ENCODE peak calls at places on chromosome 12, in five cellular contexts. X is stomach, V is vagina, P is H1, W is sigmoid colon. L is an unnamed sample.

GRCh38 chr12:50186667-50187066 is 19.5 kb upstream of the CERS5 start:
- DNase-seq in X (no peak), V (no peak), P (no peak), W (no peak), L (no peak)

GRCh38 chr12:94663702-94664101 is 13.3 kb upstream of the TMCC3 start:
- DNase-seq in X (no peak), V (no peak), P (no peak), W (no peak), L (no peak)

GRCh38 chr12:102885043-102885932 is 31.8 kb downstream of the PAH start:
- DNase-seq in X (no peak), V (no peak), P (no peak), W (no peak), L (no peak)

GRCh38 chr12:55720071-55720564 is at the start of gene RDH5:
- DNase-seq in X (peak), V (no peak), P (no peak), W (peak), L (no peak)

GRCh38 chr12:116247377-116247776 is 30.1 kb downstream of the MED13L start:
- DNase-seq in X (no peak), V (no peak), P (no peak), W (no peak), L (no peak)

GRCh38 chr12:53049582-53050318 is at the start of gene TNS2:
- DNase-seq in X (peak), V (peak), P (peak), W (peak), L (peak)

GRCh38 chr12:83945871-83946270 is 966.7 kb downstream of the SLC6A15 start:
- DNase-seq in X (no peak), V (no peak), P (no peak), W (no peak), L (no peak)

GRCh38 chr12:116881325-116881866 is at the start of gene HRK:
- DNase-seq in X (no peak), V (no peak), P (peak), W (no peak), L (peak)

GRCh38 chr12:93059288-93059687 is 130.2 kb upstream of the EEA1 start:
- DNase-seq in X (no peak), V (no peak), P (no peak), W (no peak), L (no peak)

GRCh38 chr12:63064080-63064479 is 86.9 kb downstream of the AVPR1A start:
- DNase-seq in X (no peak), V (no peak), P (no peak), W (no peak), L (no peak)

GRCh38 chr12:54017027-54017788 is 8.4 kb downstream of the HOXC8 start:
- DNase-seq in X (no peak), V (no peak), P (peak), W (no peak), L (no peak)

GRCh38 chr12:90280033-90280432 is 571.4 kb upstream of the ATP2B1 start:
- DNase-seq in X (no peak), V (no peak), P (no peak), W (no peak), L (no peak)

GRCh38 chr12:121858662-121859572 is at the start of gene HPD:
- DNase-seq in X (no peak), V (peak), P (no peak), W (peak), L (no peak)

GRCh38 chr12:77953515-77953914 is 122.8 kb downstream of the NAV3 start:
- DNase-seq in X (no peak), V (no peak), P (no peak), W (no peak), L (no peak)

GRCh38 chr12:16669756-16670155 is 63.8 kb upstream of the LMO3 start:
- DNase-seq in X (no peak), V (no peak), P (no peak), W (no peak), L (no peak)

GRCh38 chr12:108425238-108425795 is 86.2 kb upstream of the CMKLR1 start:
- DNase-seq in X (no peak), V (no peak), P (peak), W (no peak), L (no peak)

GRCh38 chr12:52266514-52266913 is 7.9 kb upstream of the KRT86 start:
- DNase-seq in X (no peak), V (no peak), P (no peak), W (peak), L (no peak)

GRCh38 chr12:56522486-56523193 is 1.0 kb downstream of the RBMS2 start:
- DNase-seq in X (no peak), V (no peak), P (no peak), W (no peak), L (no peak)

GRCh38 chr12:68495666-68496065 is 115.0 kb upstream of the RAP1B start:
- DNase-seq in X (no peak), V (no peak), P (no peak), W (no peak), L (no peak)

GRCh38 chr12:86179855-86180254 is 76.3 kb downstream of the MGAT4C start:
- DNase-seq in X (no peak), V (no peak), P (no peak), W (no peak), L (no peak)

GRCh38 chr12:3700861-3701260 is 52.0 kb downstream of the CRACR2A start:
- DNase-seq in X (no peak), V (no peak), P (no peak), W (no peak), L (no peak)

DNA sequence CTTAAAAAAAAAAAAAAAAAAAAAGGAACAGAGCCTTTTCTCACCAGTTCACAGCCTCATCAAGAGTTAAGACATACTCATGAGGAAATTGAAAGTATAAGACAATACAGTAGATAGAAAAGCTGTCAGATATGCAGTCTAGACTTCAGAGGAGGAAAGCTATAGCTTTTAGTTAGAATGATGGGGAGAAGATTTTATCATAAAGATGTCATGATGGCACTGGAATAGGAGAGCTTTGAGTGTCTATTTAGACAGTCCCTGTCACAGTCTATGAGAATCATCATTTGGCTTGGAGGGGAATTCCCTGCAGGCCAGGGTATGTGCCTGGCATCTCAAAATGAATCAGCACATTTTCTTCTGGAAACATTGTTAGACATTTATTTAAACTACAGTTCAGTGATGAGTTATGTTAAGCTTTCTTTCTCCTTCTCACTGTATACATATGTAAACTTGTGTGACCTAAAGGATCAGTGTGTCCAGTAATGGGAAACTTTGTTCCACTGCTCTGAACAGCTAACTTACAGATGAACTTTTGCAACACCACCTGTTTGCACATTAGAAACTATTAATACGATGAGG is 2.9 kb upstream of the RAB35 start:
- DNase-seq in X (no peak), V (no peak), P (no peak), W (no peak), L (no peak)
- TF ChIP-seq POLR2AphosphoS5 in X (no peak), V (no peak), P (no peak), W (no peak), L (no peak)

DNA sequence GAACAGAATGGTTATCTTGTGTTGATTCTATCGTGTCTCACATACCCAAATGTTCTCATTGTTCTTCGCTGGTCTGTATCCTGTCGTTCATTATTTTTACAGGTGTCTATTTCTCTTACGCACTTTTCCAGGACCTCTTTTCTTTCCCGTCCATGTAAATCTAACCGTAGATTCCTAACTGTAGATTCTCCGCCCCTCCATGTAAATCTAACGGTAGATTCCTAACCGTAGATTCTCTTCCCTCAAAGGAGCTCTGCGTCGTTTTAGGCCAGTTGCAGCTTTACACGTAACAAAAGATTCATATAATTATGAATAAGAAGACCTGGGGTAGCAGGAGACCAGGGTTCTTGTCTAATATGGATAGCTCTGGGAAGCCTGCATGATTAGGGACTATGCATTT is 9.7 kb upstream of the ZNF605 start:
- DNase-seq in X (no peak), V (no peak), P (no peak), W (no peak), L (no peak)
- TF ChIP-seq POLR2AphosphoS5 in X (no peak), V (no peak), P (no peak), W (no peak), L (no peak)

DNA sequence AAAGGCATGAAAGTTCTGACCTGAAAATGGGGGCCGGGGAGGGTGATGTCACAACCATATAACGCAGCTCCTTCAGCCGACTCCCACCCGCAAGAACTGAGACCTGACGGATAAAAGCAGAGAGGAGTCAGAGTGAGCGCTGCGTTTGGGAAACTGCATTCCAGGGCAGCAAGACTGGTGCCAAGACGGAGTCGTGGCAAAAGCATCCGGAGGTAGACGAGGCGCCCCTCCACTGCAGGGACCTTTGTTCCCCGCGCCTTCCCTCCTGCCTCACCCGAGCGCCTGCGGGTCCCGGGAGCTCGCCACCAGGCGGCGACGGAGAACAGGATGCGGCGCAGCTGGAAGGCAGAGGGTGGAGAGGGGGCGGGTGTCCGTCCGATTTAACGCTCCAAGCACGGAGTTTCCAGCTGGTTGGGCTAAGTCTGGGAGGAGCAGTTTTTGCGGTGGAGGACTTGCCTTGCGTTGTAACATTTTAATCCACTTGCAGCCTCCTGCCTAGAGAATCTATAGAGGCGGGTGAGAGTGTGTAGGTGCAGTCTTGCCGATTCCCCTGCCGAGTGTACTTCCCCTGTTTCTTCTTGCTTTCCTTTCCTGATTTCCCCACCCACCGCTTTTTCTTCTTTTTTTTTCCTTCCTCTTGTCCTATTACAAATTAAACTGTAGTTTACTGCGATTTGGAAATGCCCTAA is 1.2 kb upstream of the CPNE8 start:
- DNase-seq in X (peak), V (peak), P (peak), W (peak), L (peak)
- TF ChIP-seq POLR2AphosphoS5 in X (peak), V (peak), P (peak), W (peak), L (no peak)

DNA sequence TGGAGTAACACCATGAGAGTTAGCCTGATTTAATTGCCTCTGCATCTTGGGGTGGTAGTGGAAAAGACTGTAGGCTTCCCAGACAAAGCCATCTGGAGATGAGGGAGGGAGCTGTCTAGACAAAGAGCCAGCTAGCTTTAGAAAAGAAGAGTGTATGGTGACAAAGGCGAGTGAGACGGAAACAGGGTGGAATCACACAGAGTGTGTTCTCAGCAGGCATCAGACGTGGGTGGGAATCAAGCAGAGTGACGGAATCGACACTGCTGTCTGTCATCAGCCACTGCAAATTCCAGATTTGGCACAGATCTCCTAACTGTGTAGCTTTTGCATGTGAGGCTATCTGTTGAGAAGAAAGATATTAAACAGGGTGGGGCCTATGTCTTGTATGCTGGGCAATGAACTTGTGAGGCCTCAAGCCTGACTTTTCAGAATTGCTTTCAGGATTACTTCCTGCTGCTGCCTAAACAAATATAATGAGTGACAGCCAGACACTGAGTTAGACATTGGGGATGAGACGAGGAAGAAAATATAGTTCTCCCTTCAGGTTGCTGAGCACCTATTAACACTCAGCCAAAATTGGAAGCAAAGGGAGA is 236.5 kb upstream of the GRIP1 start:
- DNase-seq in X (no peak), V (no peak), P (no peak), W (no peak), L (no peak)
- TF ChIP-seq POLR2AphosphoS5 in X (no peak), V (no peak), P (no peak), W (no peak), L (no peak)

GRCh38 chr12:45215419-45216296 is at the start of gene ANO6:
- DNase-seq in X (peak), V (peak), P (peak), W (peak), L (peak)
- TF ChIP-seq POLR2AphosphoS5 in X (peak), V (peak), P (peak), W (peak), L (peak)

GRCh38 chr12:32002848-32003493 is 43.8 kb downstream of the RESF1 start:
- DNase-seq in X (no peak), V (no peak), P (no peak), W (no peak), L (no peak)
- TF ChIP-seq POLR2AphosphoS5 in X (no peak), V (no peak), P (no peak), W (no peak), L (no peak)

L was measured in GM12891.